ENCODE peak calls at places on chromosomes 12 and 14, in seven cellular contexts. J is neuronal stem cell, F is trophoblast cell, G is IMR-90, V is H9, C is H1, D is mesenchymal stem cell. W is an unnamed sample.
A peak's percentile ranks its signal among the peaks of the same experiment; 100 is the strongest.

GRCh38 chr14:54690887-54691286 is 124.0 kb downstream of the SAMD4A start:
- DNase-seq in J (no peak), F (no peak), G (no peak), V (no peak), C (no peak), D (no peak), W (no peak)

GRCh38 chr12:15778126-15778525 is 11.1 kb downstream of the EPS8 start:
- DNase-seq in J (no peak), F (no peak), G (no peak), V (no peak), C (no peak), D (no peak), W (no peak)

GRCh38 chr14:32206552-32206951 is 3.5 kb upstream of the RNU6-8 start:
- DNase-seq in J (no peak), F (no peak), G (no peak), V (no peak), C (no peak), D (no peak), W (no peak)

GRCh38 chr12:54700301-54700700 is 52.1 kb upstream of the DCD start:
- DNase-seq in J (no peak), F (no peak), G (no peak), V (no peak), C (no peak), D (no peak), W (peak; percentile 53)

GRCh38 chr12:130286041-130286440 is 51.6 kb upstream of the PIWIL1 start:
- DNase-seq in J (no peak), F (no peak), G (no peak), V (peak; percentile 62), C (no peak), D (no peak), W (peak; percentile 72)

GRCh38 chr12:89072303-89073026 is 279.8 kb downstream of the DUSP6 start:
- DNase-seq in J (no peak), F (no peak), G (no peak), V (no peak), C (no peak), D (no peak), W (no peak)

GRCh38 chr12:55966408-55967281 is at the start of gene CDK2:
- DNase-seq in J (peak; percentile 89), F (peak; percentile 84), G (peak; percentile 65), V (peak; percentile 95), C (peak; percentile 98), D (peak; percentile 84), W (peak; percentile 93)

GRCh38 chr12:26293612-26294011 is 98.2 kb downstream of the SSPN start:
- DNase-seq in J (no peak), F (no peak), G (no peak), V (no peak), C (no peak), D (no peak), W (no peak)

GRCh38 chr12:25496098-25496587 is 56.9 kb downstream of the LMNTD1 start:
- DNase-seq in J (no peak), F (peak; percentile 72), G (peak; percentile 38), V (no peak), C (no peak), D (peak; percentile 12), W (no peak)

GRCh38 chr14:28784262-28785021 is 17.9 kb downstream of the FOXG1 start:
- DNase-seq in J (no peak), F (no peak), G (no peak), V (no peak), C (no peak), D (no peak), W (no peak)

GRCh38 chr12:43063642-43064041 is 474.1 kb upstream of the PRICKLE1 start:
- DNase-seq in J (no peak), F (no peak), G (peak; percentile 78), V (no peak), C (no peak), D (no peak), W (no peak)

DNA sequence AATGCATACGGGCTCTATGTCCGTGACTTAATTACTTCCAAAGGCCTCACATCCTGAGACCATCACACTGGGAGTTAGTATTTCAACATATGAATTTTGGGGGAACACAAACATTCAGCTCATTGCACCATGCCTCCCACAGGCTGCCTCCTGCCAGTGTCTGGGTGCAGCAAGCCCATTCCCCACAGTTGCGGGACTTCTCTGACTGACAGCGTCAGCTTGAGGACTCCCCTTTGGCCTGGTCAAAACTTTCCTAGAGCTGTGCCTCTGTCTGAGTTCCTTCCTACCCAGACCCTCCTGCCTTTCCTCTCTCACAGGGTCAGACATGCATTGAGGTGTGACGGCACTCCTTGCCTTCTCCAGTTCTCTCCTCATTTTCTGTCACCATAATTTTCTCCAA is 27.4 kb downstream of the PPP1R36 start:
- DNase-seq in J (no peak), F (no peak), G (no peak), V (no peak), C (peak; percentile 43), D (no peak), W (no peak)
- H2AK5ac ChIP-seq in J (no peak overlapping the region), F (no peak overlapping the region), G (no peak overlapping the region), V (no peak overlapping the region), C (no peak overlapping the region), D (no peak overlapping the region), W (no peak overlapping the region)

GRCh38 chr12:7503686-7504085 is at the start of gene CD163:
- DNase-seq in J (no peak), F (no peak), G (no peak), V (no peak), C (no peak), D (no peak), W (no peak)
- H3K23ac ChIP-seq in J (no peak within 1 kb of the TSS), F (no peak within 1 kb of the TSS), G (no peak within 1 kb of the TSS), V (no peak within 1 kb of the TSS), C (no peak within 1 kb of the TSS), D (no peak within 1 kb of the TSS), W (no peak within 1 kb of the TSS)

DNA sequence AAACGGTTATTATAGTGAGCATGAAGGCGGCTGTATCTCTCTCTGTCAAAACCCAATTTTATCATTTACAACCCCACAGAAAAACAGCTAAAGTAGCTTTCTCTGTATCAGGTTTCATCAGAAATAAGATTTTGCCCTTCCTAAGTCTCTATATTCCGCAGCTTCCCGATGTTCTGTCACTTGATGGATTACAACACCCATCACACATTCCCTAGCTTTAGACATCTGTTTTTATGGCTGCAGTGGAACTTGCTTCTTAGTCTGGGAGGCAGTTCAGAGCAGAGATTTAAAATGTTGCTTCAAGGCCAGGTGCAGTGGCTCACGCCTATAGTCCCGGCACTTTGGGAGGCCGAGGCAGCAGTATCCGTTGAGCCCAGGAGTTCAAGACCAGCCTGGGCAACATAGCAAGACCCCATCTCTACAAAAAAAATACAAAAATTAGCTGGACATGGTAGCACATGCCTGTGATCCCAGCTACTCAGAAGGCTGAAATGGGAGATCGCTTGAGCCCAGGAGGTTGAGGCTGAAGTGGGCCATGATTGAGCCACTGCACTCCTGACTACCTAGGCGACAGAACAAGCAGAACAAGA is 27.6 kb upstream of the FOXN3 start:
- DNase-seq in J (no peak), F (no peak), G (peak; percentile 23), V (no peak), C (no peak), D (peak; percentile 14), W (no peak)
- H2AK5ac ChIP-seq in J (no peak overlapping the region), F (no peak overlapping the region), G (peak overlapping the region; percentile 86), V (no peak overlapping the region), C (no peak overlapping the region), D (peak overlapping the region; percentile 7), W (no peak overlapping the region)

DNA sequence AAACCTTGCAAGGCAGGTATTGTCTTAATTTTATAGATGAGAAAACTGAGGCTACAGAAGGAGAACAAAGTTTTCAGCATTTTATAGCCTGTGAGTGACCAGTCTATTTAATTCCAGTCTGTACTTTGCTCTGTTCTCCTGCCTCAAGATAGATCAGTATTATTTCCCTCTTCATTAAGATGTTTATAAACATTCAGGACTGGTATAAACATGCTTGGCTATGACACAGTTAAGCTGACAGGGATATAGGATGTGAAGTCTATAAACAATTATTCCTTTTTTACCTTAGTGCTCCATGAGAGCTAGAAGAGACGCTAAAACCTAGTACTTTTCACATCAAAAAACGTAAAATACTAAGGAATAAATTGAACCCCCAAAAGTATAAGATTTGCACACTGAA is 287.3 kb downstream of the RAD51B start:
- DNase-seq in J (no peak), F (no peak), G (no peak), V (no peak), C (no peak), D (peak; percentile 65), W (no peak)
- H3K23ac ChIP-seq in J (no peak overlapping the region), F (no peak overlapping the region), G (no peak overlapping the region), V (no peak overlapping the region), C (no peak overlapping the region), D (no peak overlapping the region), W (no peak overlapping the region)

GRCh38 chr14:36006623-36007022 is 169.9 kb downstream of the PTCSC3 start:
- DNase-seq in J (no peak), F (no peak), G (no peak), V (no peak), C (no peak), D (no peak), W (no peak)
- H2AK5ac ChIP-seq in J (no peak overlapping the region), F (no peak overlapping the region), G (no peak overlapping the region), V (no peak overlapping the region), C (no peak overlapping the region), D (no peak overlapping the region), W (no peak overlapping the region)

W was measured in mesendoderm.